ENCODE peak calls at places on chromosomes 13 and 19, in ten cellular contexts. B, R, N, Y, Z, T, A, E, Q and F are unnamed samples.
A peak's percentile ranks its signal among the peaks of the same experiment; 100 is the strongest.

GRCh38 chr13:24192036-24192810 is 31.7 kb downstream of the SPATA13 start:
- DNase-seq in T (no peak), Y (no peak), B (no peak), E (no peak), Q (no peak), N (no peak), A (no peak), Z (no peak), R (no peak), F (no peak)

GRCh38 chr19:28874742-28875141 is 338.2 kb downstream of the UQCRFS1 start:
- DNase-seq in B (no peak), A (no peak), T (no peak), Z (no peak), Y (no peak), R (no peak), Q (no peak), N (peak; percentile 63), E (no peak), F (no peak)

GRCh38 chr19:32307591-32307990 is 37.8 kb upstream of the ZNF507 start:
- DNase-seq in B (no peak), A (no peak), E (no peak), Q (no peak), N (no peak), Z (no peak), Y (no peak), T (no peak), R (no peak), F (no peak)

GRCh38 chr13:112744306-112745021 is 54.6 kb downstream of the ATP11A start:
- DNase-seq in E (no peak), Z (no peak), R (no peak), T (no peak), N (peak; percentile 25), A (no peak), B (no peak), Y (no peak), Q (peak; percentile 46), F (no peak)

GRCh38 chr13:75938811-75939525 is 302.8 kb downstream of the LMO7 start:
- DNase-seq in Z (no peak), Q (peak; percentile 3), E (no peak), R (no peak), N (no peak), T (no peak), A (no peak), B (no peak), Y (no peak), F (no peak)

GRCh38 chr13:85093808-85094207 is 705.4 kb downstream of the SLITRK6 start:
- DNase-seq in Y (no peak), E (no peak), T (peak; percentile 86), Q (peak; percentile 61), B (peak; percentile 42), N (no peak), R (no peak), A (no peak), Z (no peak), F (no peak)

GRCh38 chr19:17479325-17479791 is 9.0 kb downstream of the SLC27A1 start:
- DNase-seq in Q (peak; percentile 77), R (no peak), B (no peak), N (no peak), A (no peak), T (no peak), E (no peak), Y (no peak), Z (no peak), F (no peak)

GRCh38 chr13:42752731-42753130 is 28.7 kb upstream of the FAM216B start:
- DNase-seq in R (no peak), N (no peak), Q (no peak), E (no peak), Z (no peak), T (no peak), Y (no peak), B (no peak), A (no peak), F (no peak)

GRCh38 chr19:48861313-48861712 is 7.1 kb downstream of the PLEKHA4 start:
- DNase-seq in N (no peak), R (no peak), T (no peak), Y (no peak), Z (no peak), E (no peak), B (no peak), A (no peak), Q (no peak), F (no peak)

GRCh38 chr13:92823059-92823458 is 403.5 kb upstream of the GPC6 start:
- DNase-seq in B (no peak), Z (no peak), E (no peak), T (no peak), R (no peak), N (peak; percentile 10), Y (no peak), A (no peak), Q (no peak), F (no peak)

GRCh38 chr19:33040994-33041827 is 23.5 kb downstream of the RHPN2 start:
- DNase-seq in A (no peak), N (no peak), B (no peak), E (peak; percentile 82), T (no peak), Q (peak; percentile 49), R (no peak), Z (no peak), Y (no peak), F (peak; percentile 89)